ENCODE peak calls at places on chromosomes 4 and X, in six cellular contexts. H is heart left ventricle, S is A673, X is IMR-90, Z is neural progenitor cell, Y is A549. G is an unnamed sample. For H3K4me1, the result is how much of the 10 kb centered on the place peaks cover.

GRCh38 chr4:70559216-70559830 is 32.7 kb upstream of the AMBN start:
- DNase-seq in S (peak), Y (peak), H (no peak), Z (peak), X (peak), G (peak)

GRCh38 chr4:16253127-16253960 is 27.1 kb upstream of the TAPT1 start:
- DNase-seq in H (no peak), X (peak), Z (no peak), Y (peak), S (peak), G (no peak)

GRCh38 chrX:107272431-107272921 is 66.1 kb downstream of the DNAAF6 start:
- DNase-seq in Y (peak), X (no peak), S (peak), Z (peak), H (no peak), G (no peak)

GRCh38 chr4:80362578-80363181 is 27.1 kb downstream of the CFAP299 start:
- DNase-seq in S (peak), H (no peak), X (peak), Y (no peak), Z (peak), G (no peak)

GRCh38 chr4:144732584-144733130 is 86.7 kb downstream of the HHIP start:
- DNase-seq in Z (no peak), X (peak), H (no peak), Y (no peak), S (no peak), G (no peak)

GRCh38 chr4:121072080-121072835 is at the start of gene NDNF:
- DNase-seq in S (peak), H (peak), X (peak), Y (no peak), Z (peak), G (peak)

GRCh38 chrX:11480626-11481025 is 185.1 kb downstream of the ARHGAP6 start:
- DNase-seq in X (peak), S (no peak), Y (no peak), Z (no peak), H (no peak), G (no peak)

GRCh38 chr4:107977966-107978705 is 11.6 kb upstream of the HADH start:
- DNase-seq in Z (no peak), X (no peak), S (no peak), H (no peak), Y (no peak), G (no peak)

GRCh38 chrX:55867254-55867653 is 149.7 kb downstream of the RRAGB start:
- DNase-seq in Y (no peak), X (peak), H (no peak), S (no peak), Z (no peak), G (no peak)

GRCh38 chrX:2391869-2392606 is 108.7 kb downstream of the DHRSX start:
- DNase-seq in X (peak), S (peak), H (no peak), Z (no peak), Y (peak), G (peak)

GRCh38 chr4:16844796-16845586 is 53.5 kb downstream of the LDB2 start:
- DNase-seq in Y (no peak), X (peak), S (no peak), H (no peak), Z (peak), G (no peak)

GRCh38 chrX:1480082-1480785 is 27.5 kb upstream of the ASMTL start:
- DNase-seq in X (no peak), Z (no peak), H (no peak), S (no peak), Y (no peak), G (peak)

GRCh38 chr4:184826315-184827266 is 823 bp upstream of the ACSL1 start:
- DNase-seq in S (no peak), X (peak), H (peak), Z (peak), Y (no peak), G (peak)

GRCh38 chrX:106619797-106620196 is 8.0 kb downstream of the RADX start:
- DNase-seq in H (no peak), X (peak), Z (no peak), S (no peak), Y (peak), G (no peak)

GRCh38 chrX:56248492-56248891 is 16.3 kb downstream of the KLF8 start:
- DNase-seq in Y (peak), S (peak), X (peak), H (peak), Z (peak), G (peak)

GRCh38 chr4:94880976-94881375 is 123.2 kb downstream of the BMPR1B start:
- DNase-seq in Z (no peak), Y (no peak), S (no peak), H (no peak), X (peak), G (no peak)

GRCh38 chrX:2710041-2710471 is 19.0 kb downstream of the CD99 start:
- DNase-seq in X (peak), Z (no peak), S (peak), H (peak), Y (peak), G (no peak)

GRCh38 chrX:150873616-150874015 is 24.9 kb downstream of the CD99L2 start:
- DNase-seq in Z (no peak), S (no peak), H (peak), Y (no peak), X (peak), G (no peak)

GRCh38 chr4:182604161-182604591 is 313.0 kb downstream of the DCTD start:
- DNase-seq in Y (no peak), Z (no peak), H (no peak), X (peak), S (peak), G (no peak)

GRCh38 chrX:66039916-66040315 is at the start of gene VSIG4:
- DNase-seq in Y (no peak), X (no peak), Z (no peak), S (no peak), H (no peak), G (no peak)

GRCh38 chrX:131366387-131366786 is 77.3 kb upstream of the IGSF1 start:
- DNase-seq in H (no peak), X (no peak), S (peak), Y (peak), Z (no peak), G (no peak)

GRCh38 chr4:68182382-68182820 is 52.7 kb upstream of the TMPRSS11F start:
- DNase-seq in X (no peak), Y (no peak), Z (no peak), S (no peak), H (no peak), G (no peak)

GRCh38 chrX:99033226-99033901 is 1376.7 kb downstream of the PCDH19 start:
- DNase-seq in X (no peak), Y (no peak), S (no peak), H (no peak), Z (no peak), G (no peak)

GRCh38 chr4:113086172-113086695 is 36.8 kb downstream of the ANK2 start:
- DNase-seq in H (no peak), Z (no peak), S (no peak), X (no peak), Y (no peak), G (no peak)

GRCh38 chr4:153224474-153224873 is 20.2 kb downstream of the TRIM2 start:
- DNase-seq in Y (no peak), X (no peak), S (no peak), Z (no peak), H (no peak), G (no peak)

GRCh38 chr4:112170451-112170993 is 25.3 kb downstream of the FAM241A start:
- DNase-seq in X (peak), S (peak), Y (peak), H (no peak), Z (no peak), G (no peak)

GRCh38 chr4:81628489-81628888 is 156.8 kb upstream of the RASGEF1B start:
- DNase-seq in Y (no peak), X (no peak), S (no peak), Z (no peak), H (no peak), G (no peak)

GRCh38 chr4:26287748-26288147 is 33.1 kb upstream of the RBPJ start:
- DNase-seq in Z (no peak), Y (no peak), X (no peak), H (no peak), S (no peak), G (no peak)

GRCh38 chr4:4619821-4620220 is 78.0 kb upstream of the STX18 start:
- DNase-seq in Y (no peak), X (no peak), S (peak), Z (no peak), H (no peak), G (no peak)

GRCh38 chr4:140971077-140971792 is 162.0 kb downstream of the RNF150 start:
- DNase-seq in S (no peak), H (no peak), Z (no peak), X (no peak), Y (no peak), G (no peak)

GRCh38 chrX:64570204-64570603 is 175.0 kb upstream of the MTMR8 start:
- DNase-seq in Y (no peak), H (no peak), Z (peak), X (no peak), S (no peak), G (no peak)

GRCh38 chr4:33323393-33323792 is 2603.2 kb downstream of the PCDH7 start:
- DNase-seq in S (no peak), Z (no peak), X (no peak), Y (no peak), H (no peak), G (no peak)

GRCh38 chrX:149513713-149514427 is 8.8 kb upstream of the IDS start:
- DNase-seq in Y (no peak), H (no peak), S (no peak), Z (no peak), X (peak), G (no peak)

GRCh38 chrX:41293269-41293668 is 40.7 kb upstream of the DDX3X start:
- DNase-seq in S (peak), Z (peak), H (no peak), Y (no peak), X (no peak), G (no peak)

GRCh38 chr4:34824515-34824914 is 1419.8 kb downstream of the ARAP2 start:
- DNase-seq in X (no peak), Z (no peak), H (no peak), S (no peak), Y (no peak), G (no peak)

GRCh38 chrX:132023117-132023895 is at the start of gene STK26:
- DNase-seq in Y (peak), S (peak), X (no peak), Z (peak), H (peak), G (peak)

GRCh38 chrX:34810911-34811310 is 131.7 kb upstream of the FAM47B start:
- DNase-seq in H (no peak), S (no peak), X (no peak), Z (no peak), Y (no peak), G (no peak)

GRCh38 chrX:74234829-74235228 is 69.2 kb upstream of the ZCCHC13 start:
- DNase-seq in H (no peak), Z (no peak), X (no peak), S (peak), Y (no peak), G (no peak)

GRCh38 chr4:2299794-2300193 is 37.9 kb upstream of the MXD4 start:
- DNase-seq in S (no peak), H (no peak), X (no peak), Z (no peak), Y (no peak), G (no peak)

GRCh38 chr4:2296621-2297601 is 35.0 kb upstream of the MXD4 start:
- DNase-seq in X (no peak), H (peak), S (no peak), Z (no peak), Y (no peak), G (no peak)

GRCh38 chr4:2298548-2298991 is 36.7 kb upstream of the MXD4 start:
- DNase-seq in X (no peak), H (peak), Z (no peak), Y (no peak), S (no peak), G (peak)

GRCh38 chr4:2295535-2296442 is 33.9 kb upstream of the MXD4 start:
- DNase-seq in Y (no peak), S (no peak), Z (no peak), H (peak), X (no peak), G (peak)

GRCh38 chr4:2297606-2298517 is 36.0 kb upstream of the MXD4 start:
- DNase-seq in H (peak), Y (no peak), S (no peak), X (no peak), Z (no peak), G (peak)
- H3K27ac ChIP-seq in H (no peak), Y (no peak), S (no peak), X (no peak), Z (no peak), G (no peak)

DNA sequence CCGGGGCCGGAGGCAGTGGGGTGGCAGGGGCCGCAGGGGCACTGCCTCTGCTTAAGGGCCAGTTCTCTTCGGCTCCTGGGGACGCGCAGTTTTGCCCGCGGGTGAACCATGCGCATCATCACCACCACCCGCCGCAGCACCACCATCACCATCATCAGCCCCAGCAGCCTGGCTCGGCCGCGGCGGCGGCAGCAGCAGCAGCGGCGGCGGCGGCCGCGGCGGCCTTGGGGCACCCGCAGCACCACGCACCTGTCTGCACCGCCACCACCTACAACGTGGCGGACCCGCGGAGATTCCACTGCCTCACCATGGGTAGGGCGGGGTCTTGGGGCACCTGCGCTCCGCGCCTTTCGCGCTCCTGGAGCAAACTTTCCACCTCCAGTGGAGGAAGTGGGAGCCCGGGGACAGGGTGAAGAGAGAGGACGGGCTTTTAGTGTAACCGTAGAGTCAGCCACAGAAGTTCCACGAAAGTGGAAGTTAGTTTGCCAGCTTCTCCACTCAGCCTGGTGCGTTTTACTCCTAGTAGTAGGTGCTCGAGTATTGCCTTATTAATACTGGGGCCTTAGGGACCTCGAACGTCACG is 735 bp downstream of the GSX2 start:
- DNase-seq in S (no peak), Z (peak), H (no peak), X (no peak), Y (no peak), G (no peak)
- H3K4me3 ChIP-seq in S (no peak), Z (peak), H (peak), X (peak), Y (peak), G (peak)

DNA sequence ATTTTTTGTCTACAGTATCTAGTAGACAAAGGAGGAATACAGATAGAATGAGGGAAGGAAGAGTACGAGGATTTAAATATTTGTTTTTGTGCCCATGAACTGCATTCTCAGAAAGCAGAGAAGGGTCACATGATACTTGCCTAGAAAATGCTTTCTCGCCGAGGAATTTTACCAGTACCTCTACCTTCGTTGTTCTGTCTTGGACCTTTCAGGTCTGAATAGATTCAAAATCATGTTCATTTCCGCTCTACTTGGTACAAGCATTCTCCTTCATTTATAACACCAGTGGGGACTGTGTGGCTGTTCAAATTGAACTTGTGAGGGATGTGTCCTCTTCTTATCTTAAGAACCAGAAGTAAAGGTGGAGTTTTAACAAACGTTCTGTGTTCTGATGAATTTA is 1.9 kb downstream of the USP38 start:
- DNase-seq in Z (peak), Y (no peak), S (no peak), X (no peak), H (no peak), G (no peak)
- H3K4me1 ChIP-seq in Z (under half), Y (under half), S (under half), X (under half), H (under half), G (under half)

DNA sequence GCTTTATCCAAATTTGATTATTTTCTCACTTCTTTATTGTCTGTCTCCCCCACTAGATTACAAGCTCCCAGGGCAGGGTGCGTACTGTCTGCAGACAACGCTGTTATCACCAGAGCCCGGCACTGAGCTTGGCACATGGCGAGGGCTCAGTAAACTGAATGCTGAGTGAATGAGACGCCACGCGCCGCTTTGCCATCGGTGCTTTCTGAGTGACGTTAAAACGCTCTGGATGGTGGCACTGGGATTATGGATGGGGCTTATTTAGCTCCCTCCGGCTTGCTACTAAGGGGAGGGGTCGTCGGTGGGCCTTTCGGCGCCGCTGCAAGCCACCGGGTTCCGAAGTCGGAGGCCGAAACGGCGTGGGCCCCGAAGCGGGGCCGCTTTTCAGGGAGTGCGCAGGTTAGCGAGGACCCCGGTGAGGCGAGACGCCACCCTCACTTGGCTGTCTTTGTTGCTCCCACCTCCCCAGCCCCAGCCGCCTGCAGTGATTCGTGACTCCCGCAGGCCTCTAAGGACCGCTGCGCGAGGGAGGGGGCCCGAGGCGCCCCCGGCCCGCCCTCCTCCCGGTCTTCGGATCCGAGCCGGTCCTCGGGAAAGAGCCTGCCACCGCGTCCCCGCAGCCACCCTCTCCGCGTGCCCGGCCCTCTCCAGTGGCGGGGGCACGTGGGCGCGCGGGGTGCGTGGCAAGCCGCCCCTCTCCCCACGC is 566 bp upstream of the FHL1 start:
- DNase-seq in Z (peak), X (no peak), Y (peak), S (no peak), H (peak), G (peak)
- H3K27ac ChIP-seq in Z (no peak), X (peak), Y (peak), S (peak), H (peak), G (peak)

DNA sequence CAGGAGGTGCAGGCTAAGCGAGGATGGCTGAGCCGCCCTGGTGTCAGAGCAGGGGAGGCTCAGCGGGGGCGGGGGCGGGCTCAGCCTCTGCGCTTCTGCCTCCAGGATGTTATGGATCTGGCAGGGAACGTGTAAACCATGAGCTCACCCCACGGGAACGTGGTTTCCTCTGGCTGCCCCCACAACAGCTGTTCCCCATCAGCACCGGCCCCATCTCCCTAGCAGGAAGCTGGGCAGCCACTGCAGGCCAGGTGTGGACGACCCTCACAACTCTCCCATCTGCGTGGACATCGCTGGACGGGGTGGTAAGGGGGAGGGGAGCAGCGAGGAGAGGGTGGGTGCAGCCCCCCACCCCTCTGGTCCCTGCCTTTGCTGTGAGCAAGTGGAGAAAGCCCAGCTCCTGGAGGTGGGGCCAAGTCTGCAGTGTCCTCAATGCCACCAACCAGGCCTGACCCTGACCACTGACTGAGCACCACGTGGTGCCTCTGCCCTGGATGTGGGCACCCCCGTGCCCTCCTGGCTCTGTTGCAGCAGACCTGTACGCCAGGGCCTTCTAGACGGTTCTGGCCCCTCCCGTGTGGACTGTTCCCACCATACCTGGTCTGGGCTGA is 28.1 kb upstream of the SPON2 start:
- DNase-seq in H (peak), X (peak), S (peak), Y (no peak), Z (no peak), G (peak)
- H3K4me3 ChIP-seq in H (peak), X (no peak), S (no peak), Y (no peak), Z (no peak), G (peak)